ENCODE peak calls at places on chromosomes 1 and 21, in five cellular contexts. Q is spleen, E is right lobe of liver, R is WTC11, L is psoas muscle. D is an unnamed sample.

GRCh38 chr1:112284796-112285195 is 111.2 kb upstream of the CTTNBP2NL start:
- DNase-seq in E (no peak), R (no peak), L (no peak), Q (no peak), D (no peak)

GRCh38 chr1:177913762-177914540 is 55.9 kb downstream of the SEC16B start:
- DNase-seq in R (peak; percentile 62), Q (no peak), E (no peak), L (no peak), D (no peak)

GRCh38 chr1:43522776-43523480 is 7.8 kb upstream of the PTPRF start:
- DNase-seq in E (no peak), L (no peak), Q (no peak), R (no peak), D (no peak)

GRCh38 chr1:161073474-161074121 is 3.9 kb upstream of the ARHGAP30 start:
- DNase-seq in R (no peak), E (no peak), L (no peak), Q (no peak), D (no peak)

GRCh38 chr1:166884040-166884642 is 8.1 kb upstream of the TADA1 start:
- DNase-seq in R (peak; percentile 91), Q (peak; percentile 81), E (peak; percentile 59), L (peak; percentile 64), D (peak; percentile 70)

GRCh38 chr1:85289207-85289847 is 12.9 kb upstream of the BCL10 start:
- DNase-seq in E (no peak), Q (no peak), L (no peak), R (no peak), D (no peak)

GRCh38 chr1:91553196-91553595 is 52.5 kb downstream of the CDC7 start:
- DNase-seq in R (no peak), E (no peak), Q (no peak), L (no peak), D (peak; percentile 12)

GRCh38 chr1:153355445-153356071 is 2.1 kb upstream of the S100A9 start:
- DNase-seq in Q (peak; percentile 94), E (peak; percentile 83), L (peak; percentile 72), R (peak; percentile 80), D (peak; percentile 25)

GRCh38 chr1:67166196-67166595 is at the start of gene IL23R:
- DNase-seq in R (no peak), Q (no peak), E (no peak), L (no peak), D (no peak)

GRCh38 chr1:46168463-46168862 is 6.4 kb upstream of the TSPAN1 start:
- DNase-seq in E (no peak), Q (no peak), R (no peak), L (no peak), D (no peak)

GRCh38 chr1:52216907-52217458 is 75.1 kb downstream of the ZFYVE9 start:
- DNase-seq in E (no peak), R (no peak), L (no peak), Q (no peak), D (no peak)

GRCh38 chr1:114178940-114179339 is 25.3 kb upstream of the SYT6 start:
- DNase-seq in L (no peak), Q (no peak), E (no peak), R (no peak), D (no peak)

GRCh38 chr1:27332536-27333281 is 9.1 kb upstream of the SYTL1 start:
- DNase-seq in E (no peak), R (peak; percentile 80), Q (peak; percentile 89), L (peak; percentile 68), D (peak; percentile 68)

GRCh38 chr1:113255038-113255727 is 135.1 kb upstream of the MAGI3 start:
- DNase-seq in E (no peak), Q (no peak), R (no peak), L (no peak), D (no peak)

GRCh38 chr21:18117116-18117515 is 127.5 kb upstream of the CHODL start:
- DNase-seq in R (no peak), L (no peak), E (no peak), Q (no peak), D (no peak)

GRCh38 chr1:31095298-31095981 is 29.9 kb upstream of the PUM1 start:
- DNase-seq in E (no peak), L (no peak), Q (no peak), R (no peak), D (no peak)

GRCh38 chr1:35915693-35916092 is 15.2 kb upstream of the AGO3 start:
- DNase-seq in E (no peak), Q (no peak), R (no peak), L (no peak), D (no peak)

GRCh38 chr1:173666646-173667045 is 3.0 kb downstream of the ANKRD45 start:
- DNase-seq in E (no peak), Q (no peak), L (no peak), R (no peak), D (no peak)

GRCh38 chr1:30505853-30506784 is 217.3 kb downstream of the MATN1 start:
- DNase-seq in R (no peak), Q (no peak), E (no peak), L (no peak), D (no peak)

GRCh38 chr1:225428879-225429455 is 1.1 kb upstream of the LBR start:
- DNase-seq in R (no peak), E (no peak), Q (no peak), L (no peak), D (no peak)

GRCh38 chr1:116067564-116067887 is 43.7 kb upstream of the MAB21L3 start:
- DNase-seq in R (no peak), L (peak; percentile 50), Q (no peak), E (no peak), D (no peak)

DNA sequence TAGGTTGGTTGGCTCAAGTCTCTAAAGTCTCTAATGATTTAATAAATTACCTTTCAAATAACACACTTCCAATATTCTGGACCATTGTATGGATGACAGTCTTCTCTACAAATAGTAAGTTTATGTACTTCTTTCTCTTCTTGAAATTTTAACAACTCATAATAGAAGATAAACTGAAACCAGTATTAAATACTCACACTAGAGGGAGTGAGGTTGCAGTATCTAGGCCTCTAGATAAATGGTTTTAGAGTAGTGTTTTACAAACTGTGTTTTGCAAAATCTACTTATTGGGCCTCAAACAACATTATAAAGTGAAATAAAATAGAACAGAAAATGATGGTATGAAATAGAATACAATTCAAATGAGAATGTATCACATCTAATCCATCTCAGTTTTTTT is 479.9 kb upstream of the BRINP3 start:
- DNase-seq in L (no peak), Q (no peak), E (no peak), R (no peak), D (no peak)
- TF ChIP-seq CTCF in L (no peak), Q (no peak), E (no peak), R (no peak), D (no peak)

DNA sequence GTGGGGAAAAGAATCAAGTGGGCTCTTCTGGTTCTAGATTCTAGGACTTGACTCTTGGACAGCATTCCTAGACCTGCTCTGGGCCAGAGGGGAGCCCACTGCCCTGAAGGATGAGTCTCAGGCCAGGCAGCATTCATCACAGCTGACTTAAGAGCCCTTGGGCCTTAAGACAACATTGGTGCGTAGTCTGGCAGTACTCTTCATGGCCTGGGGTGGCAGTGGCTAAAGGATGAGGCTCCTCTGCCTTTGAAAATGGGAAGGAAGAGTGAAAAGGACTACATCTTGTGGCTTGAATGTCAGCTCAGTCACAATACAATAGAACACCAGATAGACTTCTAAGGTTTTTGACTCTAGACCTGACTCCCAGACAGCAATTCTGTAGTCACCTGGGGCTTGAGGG is 1415.1 kb upstream of the PRMT6 start:
- DNase-seq in Q (no peak), E (no peak), R (no peak), L (no peak), D (no peak)
- TF ChIP-seq CTCF in Q (no peak), E (no peak), R (no peak), L (no peak), D (no peak)

GRCh38 chr1:212286437-212287131 is 1.4 kb downstream of the PPP2R5A start:
- DNase-seq in R (no peak), E (peak; percentile 57), Q (no peak), L (no peak), D (no peak)
- TF ChIP-seq CTCF in R (no peak), E (no peak), Q (no peak), L (no peak), D (no peak)

GRCh38 chr1:2642131-2642559 is 9.3 kb upstream of the MMEL1 start:
- DNase-seq in Q (no peak), R (no peak), L (no peak), E (no peak), D (no peak)

GRCh38 chr1:2641381-2642130 is 8.7 kb upstream of the MMEL1 start:
- DNase-seq in R (no peak), L (peak; percentile 45), Q (peak; percentile 82), E (no peak), D (no peak)

GRCh38 chr1:2644171-2644570 is 11.4 kb upstream of the MMEL1 start:
- DNase-seq in R (no peak), L (peak; percentile 47), E (peak; percentile 59), Q (peak; percentile 78), D (no peak)

GRCh38 chr1:2643414-2644077 is 10.7 kb upstream of the MMEL1 start:
- DNase-seq in R (no peak), Q (peak; percentile 76), E (peak; percentile 52), L (peak; percentile 33), D (no peak)

DNA sequence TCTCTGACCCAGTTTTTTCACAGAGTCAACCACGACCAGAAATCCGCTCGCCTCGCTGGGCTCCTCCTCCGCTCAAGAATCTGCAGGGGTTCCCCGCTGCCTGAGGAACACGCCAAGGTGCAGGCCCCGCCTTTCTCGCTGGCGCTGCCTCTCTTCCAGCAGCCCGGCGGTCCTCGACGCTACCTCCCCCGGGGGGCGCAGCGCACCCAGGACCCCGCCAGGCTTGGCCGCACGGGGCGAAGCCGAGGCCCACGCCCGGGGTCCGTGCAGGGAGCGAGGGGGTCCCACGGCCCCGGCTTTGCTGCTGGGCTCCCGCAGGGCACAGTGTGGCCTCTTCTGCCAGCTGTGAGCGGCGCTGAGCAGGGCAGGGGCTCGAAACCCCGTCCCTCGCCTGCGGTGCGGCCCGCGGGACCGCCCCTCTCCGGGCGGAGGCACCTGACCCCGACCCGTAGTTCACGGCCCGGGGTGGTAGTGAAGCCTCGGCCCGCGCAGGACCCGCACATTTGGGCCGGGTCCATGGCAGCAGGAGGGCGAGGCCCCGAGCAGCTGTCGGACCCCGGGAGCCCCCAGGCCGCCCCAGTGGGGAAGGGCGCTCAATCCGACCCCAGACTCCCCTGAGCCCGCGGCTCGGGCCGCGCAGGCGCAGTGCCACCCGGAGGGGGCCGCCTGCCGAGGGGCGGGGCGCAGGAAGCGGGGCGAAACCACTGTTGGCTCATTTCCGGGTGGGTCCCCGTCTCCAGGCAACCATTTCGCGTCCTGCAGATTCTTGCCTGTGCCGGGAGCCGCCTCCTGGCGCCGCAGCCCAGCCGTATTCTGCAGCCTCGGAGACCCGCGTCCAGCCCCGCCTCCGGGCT is 10.0 kb upstream of the MMEL1 start:
- DNase-seq in Q (peak; percentile 97), R (peak; percentile 90), L (peak; percentile 92), E (peak; percentile 92), D (peak; percentile 91)
- TF ChIP-seq CTCF in Q (peak; percentile 28), R (no peak), L (no peak), E (no peak), D (peak; percentile 13)

DNA sequence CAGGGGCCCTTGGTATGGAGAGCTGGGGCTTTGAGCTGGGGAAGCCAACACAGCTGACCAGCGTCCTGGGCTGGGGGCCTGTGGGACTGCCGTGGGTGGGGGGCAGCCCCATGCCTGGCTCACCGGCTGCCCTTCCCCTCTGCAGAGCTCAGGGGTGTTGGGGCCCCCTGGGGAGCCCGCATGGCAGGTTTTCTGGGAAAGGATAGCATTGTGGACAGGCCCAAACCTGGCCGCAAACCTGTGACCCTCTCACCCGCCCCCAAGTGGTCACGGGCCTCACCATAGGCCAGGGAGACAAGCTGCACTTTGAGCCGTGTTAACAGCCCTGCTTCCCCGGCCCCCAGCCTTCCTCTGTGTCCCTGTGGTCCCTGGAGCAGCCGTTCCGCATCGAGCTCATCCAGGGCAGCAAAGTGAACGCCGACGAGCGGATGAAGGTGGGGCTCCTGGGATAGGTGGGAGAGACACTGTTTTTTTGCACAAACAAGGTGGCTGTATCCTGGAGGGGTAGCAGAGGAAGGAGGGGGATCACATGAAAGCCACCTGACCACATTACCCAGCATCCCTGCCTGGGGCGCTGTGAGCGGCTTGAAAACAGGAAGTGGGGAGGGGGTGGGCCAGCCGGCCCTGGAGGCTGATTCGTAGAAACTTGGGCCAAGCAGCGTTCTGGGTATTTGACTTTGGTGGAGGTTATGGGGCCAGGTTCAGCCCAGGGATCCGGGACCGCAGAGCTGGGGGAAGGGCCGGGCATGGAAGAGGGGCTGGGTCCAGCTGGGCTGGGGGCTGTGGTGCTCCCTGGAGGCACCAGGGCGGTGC is 65.9 kb downstream of the PIK3CD start:
- DNase-seq in L (peak; percentile 78), R (peak; percentile 62), Q (peak; percentile 96), E (no peak), D (no peak)
- TF ChIP-seq CTCF in L (no peak), R (no peak), Q (peak; percentile 13), E (no peak), D (no peak)

D was measured in neural crest cell.